ENCODE peak calls at places on chromosomes 2 and 18, in nine cellular contexts. Q is cardiac fibroblast, N is heart right ventricle, B is IMR-90, A is T-helper 2 cell, I is right lobe of liver, V is astrocyte, Z is choroid plexus epithelial cell, M is midbrain. J is an unnamed sample.

GRCh38 chr18:53909668-53910067 is 314.8 kb downstream of the MBD2 start:
- DNase-seq in Q (peak), N (no peak), B (peak), A (no peak), I (no peak), V (no peak), Z (peak), M (no peak), J (peak)

GRCh38 chr2:10501980-10502802 is 54.1 kb upstream of the ODC1 start:
- DNase-seq in Q (no peak), N (no peak), B (no peak), A (no peak), I (peak), V (no peak), Z (no peak), M (no peak), J (no peak)

GRCh38 chr2:239040152-239040761 is 192.4 kb downstream of the TWIST2 start:
- DNase-seq in Q (no peak), N (no peak), B (no peak), A (no peak), I (no peak), V (no peak), Z (no peak), M (peak), J (no peak)

GRCh38 chr2:43636616-43637015 is 444 bp upstream of the PLEKHH2 start:
- DNase-seq in Q (no peak), N (no peak), B (no peak), A (no peak), I (no peak), V (no peak), Z (no peak), M (no peak), J (no peak)

GRCh38 chr2:134411279-134411827 is 157.5 kb downstream of the MGAT5 start:
- DNase-seq in Q (no peak), N (no peak), B (no peak), A (no peak), I (no peak), V (no peak), Z (no peak), M (peak), J (no peak)

GRCh38 chr2:65055427-65056214 is 595 bp upstream of the CEP68 start:
- DNase-seq in Q (no peak), N (no peak), B (no peak), A (peak), I (peak), V (no peak), Z (no peak), M (no peak), J (peak)

GRCh38 chr2:18455256-18455862 is 105.1 kb downstream of the RDH14 start:
- DNase-seq in Q (peak), N (no peak), B (peak), A (no peak), I (no peak), V (peak), Z (peak), M (no peak), J (no peak)

GRCh38 chr2:118241128-118241527 is 152.9 kb downstream of the INSIG2 start:
- DNase-seq in Q (no peak), N (no peak), B (no peak), A (no peak), I (no peak), V (no peak), Z (no peak), M (no peak), J (no peak)

GRCh38 chr2:49240608-49241007 is 86.3 kb upstream of the FSHR start:
- DNase-seq in Q (no peak), N (no peak), B (peak), A (no peak), I (no peak), V (peak), Z (peak), M (no peak), J (no peak)

GRCh38 chr2:119723784-119724467 is 35.8 kb upstream of the PTPN4 start:
- DNase-seq in Q (no peak), N (no peak), B (no peak), A (no peak), I (no peak), V (peak), Z (peak), M (no peak), J (no peak)